ENCODE peak calls at places on chromosomes 7 and 10, in eight cellular contexts. W is aorta, Q is OCI-LY7, A is BE2C, N is adrenal gland, S is A549, X is neuronal stem cell, G is heart right ventricle. J is an unnamed sample.

GRCh38 chr7:77794000-77794399 is 4.2 kb downstream of the TMEM60 start:
- DNase-seq in W (no peak), Q (no peak), A (no peak), N (no peak), S (no peak), X (no peak), G (no peak), J (no peak)

GRCh38 chr7:143354376-143354775 is 8.1 kb downstream of the FAM131B start:
- DNase-seq in W (no peak), Q (no peak), A (no peak), N (no peak), S (no peak), X (no peak), G (no peak), J (no peak)

GRCh38 chr10:109430844-109431243 is 492.5 kb downstream of the XPNPEP1 start:
- DNase-seq in W (no peak), Q (no peak), A (no peak), N (no peak), S (no peak), X (no peak), G (no peak), J (no peak)

GRCh38 chr7:112929411-112929810 is 139.2 kb upstream of the TMEM168 start:
- DNase-seq in W (no peak), Q (no peak), A (no peak), N (no peak), S (no peak), X (no peak), G (no peak), J (no peak)

GRCh38 chr7:73343671-73344380 is 15.9 kb downstream of the FKBP6 start:
- DNase-seq in W (no peak), Q (no peak), A (no peak), N (no peak), S (no peak), X (no peak), G (no peak), J (no peak)

GRCh38 chr7:43721193-43721806 is 8.0 kb downstream of the COA1 start:
- DNase-seq in W (no peak), Q (peak; percentile 76), A (no peak), N (no peak), S (peak; percentile 23), X (peak; percentile 32), G (no peak), J (no peak)

GRCh38 chr10:28668363-28669226 is 8.7 kb upstream of the BAMBI start:
- DNase-seq in W (peak; percentile 70), Q (no peak), A (peak; percentile 70), N (no peak), S (peak; percentile 44), X (no peak), G (peak; percentile 63), J (no peak)

GRCh38 chr10:46092523-46093195 is 46.6 kb upstream of the MSMB start:
- DNase-seq in W (no peak), Q (peak; percentile 85), A (no peak), N (no peak), S (no peak), X (no peak), G (no peak), J (no peak)

GRCh38 chr7:66927348-66927948 is 6.4 kb downstream of the TMEM248 start:
- DNase-seq in W (no peak), Q (no peak), A (no peak), N (no peak), S (no peak), X (no peak), G (no peak), J (no peak)

GRCh38 chr10:127736222-127736914 is 617 bp upstream of the FOXI2 start:
- DNase-seq in W (no peak), Q (no peak), A (no peak), N (no peak), S (no peak), X (no peak), G (no peak), J (no peak)

GRCh38 chr10:74058658-74059057 is 60.7 kb downstream of the VCL start:
- DNase-seq in W (no peak), Q (peak; percentile 73), A (no peak), N (no peak), S (no peak), X (no peak), G (no peak), J (no peak)

GRCh38 chr10:21329995-21330627 is 195.4 kb downstream of the SKIDA1 start:
- DNase-seq in W (peak; percentile 61), Q (no peak), A (no peak), N (peak; percentile 59), S (peak; percentile 64), X (no peak), G (no peak), J (no peak)

GRCh38 chr10:79329529-79329928 is 17.7 kb upstream of the PPIF start:
- DNase-seq in W (no peak), Q (no peak), A (no peak), N (no peak), S (no peak), X (no peak), G (no peak), J (no peak)

GRCh38 chr10:4708123-4708759 is 117.8 kb upstream of the AKR1E2 start:
- DNase-seq in W (no peak), Q (peak; percentile 9), A (peak; percentile 36), N (no peak), S (no peak), X (no peak), G (no peak), J (no peak)

GRCh38 chr7:139089118-139089517 is 20.4 kb downstream of the ZC3HAV1 start:
- DNase-seq in W (no peak), Q (no peak), A (no peak), N (no peak), S (no peak), X (no peak), G (no peak), J (no peak)

GRCh38 chr10:6891924-6892323 is 311.8 kb upstream of the PRKCQ start:
- DNase-seq in W (no peak), Q (no peak), A (no peak), N (no peak), S (no peak), X (no peak), G (no peak), J (no peak)

GRCh38 chr7:4067476-4067760 is 614.7 kb upstream of the FOXK1 start:
- DNase-seq in W (no peak), Q (no peak), A (no peak), N (peak; percentile 30), S (no peak), X (no peak), G (no peak), J (no peak)

GRCh38 chr7:1678070-1678543 is 8.0 kb downstream of the ELFN1 start:
- DNase-seq in W (peak; percentile 18), Q (no peak), A (no peak), N (peak; percentile 17), S (no peak), X (no peak), G (no peak), J (no peak)

DNA sequence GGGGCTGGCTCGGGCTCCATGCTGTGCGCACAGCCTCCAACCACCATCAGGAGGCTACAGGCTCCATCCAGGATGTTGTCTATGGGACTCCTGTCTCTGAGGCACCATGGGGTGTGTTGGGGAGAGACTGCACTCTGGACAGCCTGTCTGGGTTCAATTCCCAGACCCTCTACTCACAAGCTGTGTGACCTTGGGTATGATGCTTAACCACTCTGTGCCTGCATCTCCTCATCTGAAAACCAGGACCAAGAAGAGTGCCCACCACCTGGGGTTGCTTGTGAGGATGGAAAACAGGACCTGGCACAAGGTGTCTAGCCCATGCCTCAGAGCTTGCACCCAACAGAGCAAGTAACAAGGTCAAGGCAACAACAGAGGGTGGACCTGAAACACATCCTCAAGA is 109.8 kb downstream of the KCNMA1 start:
- DNase-seq in W (no peak), Q (no peak), A (no peak), N (no peak), S (no peak), X (no peak), G (no peak), J (no peak)
- H3K4me1 ChIP-seq in W (no peaks in the 10 kb centered on the region), Q (no peaks in the 10 kb centered on the region), A (peaks cover 24% of the 10 kb centered on the region), N (peaks cover 23% of the 10 kb centered on the region), S (peaks cover 35% of the 10 kb centered on the region), X (peaks cover 11% of the 10 kb centered on the region), G (no peaks in the 10 kb centered on the region), J (no peaks in the 10 kb centered on the region)

GRCh38 chr10:35334297-35334696 is 2.0 kb upstream of the CCNY start:
- DNase-seq in W (no peak), Q (no peak), A (no peak), N (no peak), S (no peak), X (no peak), G (no peak), J (no peak)

GRCh38 chr10:35336084-35336831 is at the start of gene CCNY:
- DNase-seq in W (peak; percentile 87), Q (peak; percentile 75), A (peak; percentile 87), N (peak; percentile 79), S (peak; percentile 73), X (peak; percentile 62), G (peak; percentile 86), J (no peak)

GRCh38 chr10:35336921-35337741 is 822 bp downstream of the CCNY start:
- DNase-seq in W (peak; percentile 67), Q (peak; percentile 31), A (peak; percentile 51), N (peak; percentile 71), S (peak; percentile 44), X (peak; percentile 37), G (peak; percentile 54), J (no peak)

GRCh38 chr10:35335133-35335532 is 1.2 kb upstream of the CCNY start:
- DNase-seq in W (no peak), Q (no peak), A (no peak), N (no peak), S (no peak), X (no peak), G (no peak), J (no peak)

DNA sequence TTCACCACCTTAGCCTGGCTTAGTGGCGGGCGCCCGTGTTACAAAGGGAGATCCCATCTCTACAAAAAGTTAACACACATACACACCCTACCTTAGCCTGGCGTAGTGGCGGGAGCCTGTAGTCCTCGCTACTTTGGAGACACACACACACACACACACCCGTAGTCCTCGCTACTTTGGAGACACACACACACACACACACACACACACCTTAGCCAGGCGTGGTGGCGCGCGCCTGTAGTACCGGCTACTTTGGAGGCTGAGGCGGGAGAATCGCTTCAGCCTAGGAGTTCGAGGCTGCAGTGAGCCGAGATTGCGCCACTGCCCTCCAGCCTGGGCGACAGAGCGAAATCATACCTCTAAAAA is 608 bp upstream of the CCNY start:
- DNase-seq in W (no peak), Q (peak; percentile 43), A (peak; percentile 25), N (no peak), S (no peak), X (no peak), G (no peak), J (no peak)
- H3K4me1 ChIP-seq in W (peaks cover 16% of the 10 kb centered on the region), Q (peaks cover 34% of the 10 kb centered on the region), A (no peaks in the 10 kb centered on the region), N (peaks cover 67% of the 10 kb centered on the region), S (peaks cover 51% of the 10 kb centered on the region), X (peaks cover 5% of the 10 kb centered on the region), G (peaks cover 46% of the 10 kb centered on the region), J (peaks cover 9% of the 10 kb centered on the region)

DNA sequence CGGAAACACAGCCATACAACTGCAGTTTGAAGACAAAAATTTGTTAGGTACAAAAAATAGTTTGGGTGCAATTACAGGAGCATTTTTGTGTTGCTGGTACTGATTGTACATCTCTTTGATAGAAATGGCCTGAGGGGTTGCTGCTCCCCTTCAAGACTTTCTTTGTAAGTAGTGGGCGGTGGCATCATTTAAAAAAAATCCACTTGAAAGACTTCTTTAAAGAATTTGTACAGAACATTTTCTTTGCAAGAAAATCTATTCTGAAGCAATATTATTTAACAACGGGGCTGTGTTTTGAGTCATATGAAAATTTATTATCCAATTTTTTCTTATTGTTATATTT is 144.1 kb upstream of the CAV2 start:
- DNase-seq in W (no peak), Q (no peak), A (no peak), N (no peak), S (no peak), X (no peak), G (no peak), J (no peak)
- H3K4me1 ChIP-seq in W (peaks cover 15% of the 10 kb centered on the region), Q (no peaks in the 10 kb centered on the region), A (no peaks in the 10 kb centered on the region), N (peaks cover 31% of the 10 kb centered on the region), S (peaks cover 52% of the 10 kb centered on the region), X (peaks cover 7% of the 10 kb centered on the region), G (peaks cover 44% of the 10 kb centered on the region), J (no peaks in the 10 kb centered on the region)

GRCh38 chr10:71268751-71269150 is 50.3 kb upstream of the SLC29A3 start:
- DNase-seq in W (no peak), Q (no peak), A (no peak), N (peak; percentile 87), S (no peak), X (no peak), G (peak; percentile 73), J (no peak)
- H3K4me1 ChIP-seq in W (no peaks in the 10 kb centered on the region), Q (no peaks in the 10 kb centered on the region), A (peaks cover 80% of the 10 kb centered on the region), N (peaks cover 34% of the 10 kb centered on the region), S (peaks cover 18% of the 10 kb centered on the region), X (peaks cover 13% of the 10 kb centered on the region), G (peaks cover 50% of the 10 kb centered on the region), J (no peaks in the 10 kb centered on the region)

J was measured in GM12878.